ENCODE peak calls at places on chromosomes 4 and X, in four cellular contexts. G is pulmonary artery endothelial cell, A is stromal cell of bone marrow, Y is aorta. T is an unnamed sample.

GRCh38 chr4:100826808-100827548 is 309.2 kb upstream of the EMCN start:
- DNase-seq in Y (no peak), G (no peak), A (no peak), T (no peak)

GRCh38 chr4:26015133-26015651 is 101.2 kb downstream of the SMIM20 start:
- DNase-seq in A (peak; percentile 98), G (no peak), Y (peak; percentile 91), T (peak; percentile 100)

GRCh38 chr4:176242764-176243347 is 26.2 kb downstream of the ASB5 start:
- DNase-seq in G (no peak), A (no peak), Y (no peak), T (no peak)

GRCh38 chr4:185243879-185244278 is 34.5 kb downstream of the SNX25 start:
- DNase-seq in Y (no peak), G (no peak), A (no peak), T (no peak)

GRCh38 chr4:37132351-37132989 is 112.1 kb upstream of the NWD2 start:
- DNase-seq in Y (no peak), G (no peak), A (no peak), T (no peak)

GRCh38 chr4:13733817-13734216 is 106.3 kb upstream of the BOD1L1 start:
- DNase-seq in Y (no peak), A (no peak), G (peak; percentile 1), T (peak; percentile 3)

GRCh38 chrX:110407910-110408545 is 49.4 kb downstream of the RTL9 start:
- DNase-seq in A (no peak), G (no peak), Y (no peak), T (no peak)

GRCh38 chrX:123081766-123082165 is 102.3 kb upstream of the GRIA3 start:
- DNase-seq in Y (no peak), A (peak; percentile 50), G (no peak), T (no peak)

GRCh38 chr4:114603455-114603854 is 4.8 kb downstream of the UGT8 start:
- DNase-seq in Y (no peak), A (no peak), G (no peak), T (no peak)

GRCh38 chr4:37597019-37597418 is 89.2 kb downstream of the RELL1 start:
- DNase-seq in Y (no peak), G (no peak), A (no peak), T (no peak)

GRCh38 chrX:106036716-106037115 is 1.8 kb downstream of the SERPINA7 start:
- DNase-seq in Y (no peak), G (no peak), A (no peak), T (no peak)

GRCh38 chr4:128347930-128348660 is 60.5 kb upstream of the PGRMC2 start:
- DNase-seq in Y (no peak), G (no peak), A (no peak), T (no peak)

GRCh38 chr4:78845469-78845868 is 69.3 kb downstream of the BMP2K start:
- DNase-seq in G (no peak), A (no peak), Y (no peak), T (no peak)

GRCh38 chr4:128386761-128387599 is 99.4 kb upstream of the PGRMC2 start:
- DNase-seq in G (peak; percentile 64), Y (peak; percentile 95), A (peak; percentile 97), T (peak; percentile 98)

GRCh38 chrX:11381464-11381863 is 88.3 kb downstream of the AMELX start:
- DNase-seq in G (peak; percentile 32), Y (peak; percentile 50), A (peak; percentile 59), T (peak; percentile 25)

GRCh38 chr4:13645075-13645474 is 17.6 kb upstream of the BOD1L1 start:
- DNase-seq in A (no peak), G (no peak), Y (no peak), T (no peak)

GRCh38 chr4:101356928-101357327 is 9.6 kb upstream of the PPP3CA start:
- DNase-seq in A (peak; percentile 46), Y (no peak), G (peak; percentile 50), T (peak; percentile 84)

T was measured in GM04504.